ENCODE peak calls at places on chromosomes 6 and 20, in nine cellular contexts. One of them, this sample, is unnamed.

GRCh38 chr6:125781307-125781868 is 9.4 kb upstream of the NCOA7 start:
- DNase-seq in NCI-H1417: peak
- DNase-seq in mammary epithelial cell: no peak
- DNase-seq in GM10248: peak
- DNase-seq in tibial artery: peak
- DNase-seq in MV-4-11: no peak
- DNase-seq in activated CD4-positive, alpha-beta T cell treated with anti-CD3 and anti-CD28 coated beads, Interleukin-2, amount 50 U/mL, for 1 hour: peak
- DNase-seq in SW480: peak
- DNase-seq in kidney glomerular epithelial cell: no peak
- DNase-seq in this sample: no peak

GRCh38 chr6:159170999-159171712 is 2.0 kb downstream of the FNDC1 start:
- DNase-seq in tibial artery: peak
- DNase-seq in GM10248: no peak
- DNase-seq in kidney glomerular epithelial cell: peak
- DNase-seq in SW480: no peak
- DNase-seq in NCI-H1417: no peak
- DNase-seq in activated CD4-positive, alpha-beta T cell treated with anti-CD3 and anti-CD28 coated beads, Interleukin-2, amount 50 U/mL, for 1 hour: no peak
- DNase-seq in mammary epithelial cell: peak
- DNase-seq in MV-4-11: no peak
- DNase-seq in this sample: no peak

GRCh38 chr20:1805161-1805581 is 90.0 kb upstream of the SIRPA start:
- DNase-seq in NCI-H1417: no peak
- DNase-seq in mammary epithelial cell: no peak
- DNase-seq in MV-4-11: no peak
- DNase-seq in GM10248: no peak
- DNase-seq in activated CD4-positive, alpha-beta T cell treated with anti-CD3 and anti-CD28 coated beads, Interleukin-2, amount 50 U/mL, for 1 hour: no peak
- DNase-seq in tibial artery: no peak
- DNase-seq in kidney glomerular epithelial cell: peak
- DNase-seq in SW480: peak
- DNase-seq in this sample: no peak

GRCh38 chr6:56995347-56995746 is 40.4 kb downstream of the BEND6 start:
- DNase-seq in activated CD4-positive, alpha-beta T cell treated with anti-CD3 and anti-CD28 coated beads, Interleukin-2, amount 50 U/mL, for 1 hour: no peak
- DNase-seq in tibial artery: no peak
- DNase-seq in MV-4-11: no peak
- DNase-seq in SW480: peak
- DNase-seq in NCI-H1417: no peak
- DNase-seq in kidney glomerular epithelial cell: no peak
- DNase-seq in mammary epithelial cell: peak
- DNase-seq in GM10248: no peak
- DNase-seq in this sample: no peak

GRCh38 chr6:159805418-159806020 is 5.4 kb downstream of the PNLDC1 start:
- DNase-seq in GM10248: no peak
- DNase-seq in kidney glomerular epithelial cell: no peak
- DNase-seq in SW480: no peak
- DNase-seq in activated CD4-positive, alpha-beta T cell treated with anti-CD3 and anti-CD28 coated beads, Interleukin-2, amount 50 U/mL, for 1 hour: no peak
- DNase-seq in MV-4-11: peak
- DNase-seq in mammary epithelial cell: no peak
- DNase-seq in NCI-H1417: no peak
- DNase-seq in tibial artery: no peak
- DNase-seq in this sample: peak

GRCh38 chr20:19026121-19026878 is 186.1 kb upstream of the SLC24A3 start:
- DNase-seq in GM10248: peak
- DNase-seq in mammary epithelial cell: no peak
- DNase-seq in activated CD4-positive, alpha-beta T cell treated with anti-CD3 and anti-CD28 coated beads, Interleukin-2, amount 50 U/mL, for 1 hour: no peak
- DNase-seq in SW480: no peak
- DNase-seq in tibial artery: no peak
- DNase-seq in NCI-H1417: no peak
- DNase-seq in MV-4-11: no peak
- DNase-seq in kidney glomerular epithelial cell: no peak
- DNase-seq in this sample: no peak

GRCh38 chr6:107589934-107590333 is 100.0 kb downstream of the SOBP start:
- DNase-seq in mammary epithelial cell: no peak
- DNase-seq in tibial artery: no peak
- DNase-seq in SW480: no peak
- DNase-seq in GM10248: no peak
- DNase-seq in activated CD4-positive, alpha-beta T cell treated with anti-CD3 and anti-CD28 coated beads, Interleukin-2, amount 50 U/mL, for 1 hour: no peak
- DNase-seq in MV-4-11: no peak
- DNase-seq in NCI-H1417: no peak
- DNase-seq in kidney glomerular epithelial cell: no peak
- DNase-seq in this sample: no peak

GRCh38 chr6:34205466-34205865 is 31.2 kb upstream of the HMGA1 start:
- DNase-seq in tibial artery: no peak
- DNase-seq in GM10248: no peak
- DNase-seq in activated CD4-positive, alpha-beta T cell treated with anti-CD3 and anti-CD28 coated beads, Interleukin-2, amount 50 U/mL, for 1 hour: no peak
- DNase-seq in SW480: no peak
- DNase-seq in MV-4-11: no peak
- DNase-seq in kidney glomerular epithelial cell: no peak
- DNase-seq in NCI-H1417: no peak
- DNase-seq in mammary epithelial cell: peak
- DNase-seq in this sample: no peak

GRCh38 chr6:43089874-43090556 is 13.9 kb downstream of the PTK7 start:
- DNase-seq in activated CD4-positive, alpha-beta T cell treated with anti-CD3 and anti-CD28 coated beads, Interleukin-2, amount 50 U/mL, for 1 hour: no peak
- DNase-seq in mammary epithelial cell: no peak
- DNase-seq in kidney glomerular epithelial cell: no peak
- DNase-seq in GM10248: no peak
- DNase-seq in NCI-H1417: no peak
- DNase-seq in tibial artery: no peak
- DNase-seq in SW480: peak
- DNase-seq in MV-4-11: no peak
- DNase-seq in this sample: no peak

GRCh38 chr6:1641391-1641790 is 31.7 kb downstream of the FOXC1 start:
- DNase-seq in kidney glomerular epithelial cell: no peak
- DNase-seq in MV-4-11: no peak
- DNase-seq in NCI-H1417: no peak
- DNase-seq in tibial artery: no peak
- DNase-seq in activated CD4-positive, alpha-beta T cell treated with anti-CD3 and anti-CD28 coated beads, Interleukin-2, amount 50 U/mL, for 1 hour: no peak
- DNase-seq in SW480: peak
- DNase-seq in mammary epithelial cell: peak
- DNase-seq in GM10248: no peak
- DNase-seq in this sample: no peak

GRCh38 chr6:88629838-88630462 is 333.5 kb downstream of the RNGTT start:
- DNase-seq in activated CD4-positive, alpha-beta T cell treated with anti-CD3 and anti-CD28 coated beads, Interleukin-2, amount 50 U/mL, for 1 hour: no peak
- DNase-seq in NCI-H1417: peak
- DNase-seq in tibial artery: no peak
- DNase-seq in GM10248: no peak
- DNase-seq in SW480: peak
- DNase-seq in MV-4-11: no peak
- DNase-seq in mammary epithelial cell: no peak
- DNase-seq in kidney glomerular epithelial cell: no peak
- DNase-seq in this sample: peak

GRCh38 chr6:122569372-122569771 is 40.8 kb upstream of the PKIB start:
- DNase-seq in SW480: no peak
- DNase-seq in MV-4-11: no peak
- DNase-seq in activated CD4-positive, alpha-beta T cell treated with anti-CD3 and anti-CD28 coated beads, Interleukin-2, amount 50 U/mL, for 1 hour: no peak
- DNase-seq in NCI-H1417: no peak
- DNase-seq in tibial artery: no peak
- DNase-seq in kidney glomerular epithelial cell: no peak
- DNase-seq in GM10248: no peak
- DNase-seq in mammary epithelial cell: no peak
- DNase-seq in this sample: no peak

GRCh38 chr20:35055445-35056276 is 36.9 kb downstream of the TRPC4AP start:
- DNase-seq in GM10248: peak
- DNase-seq in NCI-H1417: no peak
- DNase-seq in kidney glomerular epithelial cell: no peak
- DNase-seq in tibial artery: no peak
- DNase-seq in activated CD4-positive, alpha-beta T cell treated with anti-CD3 and anti-CD28 coated beads, Interleukin-2, amount 50 U/mL, for 1 hour: no peak
- DNase-seq in mammary epithelial cell: no peak
- DNase-seq in MV-4-11: peak
- DNase-seq in SW480: no peak
- DNase-seq in this sample: no peak

GRCh38 chr6:137661601-137662000 is 167.4 kb upstream of the OLIG3 start:
- DNase-seq in SW480: peak
- DNase-seq in mammary epithelial cell: peak
- DNase-seq in GM10248: no peak
- DNase-seq in NCI-H1417: peak
- DNase-seq in MV-4-11: peak
- DNase-seq in kidney glomerular epithelial cell: no peak
- DNase-seq in tibial artery: peak
- DNase-seq in activated CD4-positive, alpha-beta T cell treated with anti-CD3 and anti-CD28 coated beads, Interleukin-2, amount 50 U/mL, for 1 hour: peak
- DNase-seq in this sample: peak